ENCODE peak calls at places on chromosomes 13 and 19, in six cellular contexts. W, D, S, Z, T and M are unnamed samples.

GRCh38 chr13:94427313-94427712 is 52.2 kb downstream of the DCT start:
- DNase-seq in W (no peak), D (no peak), S (no peak), Z (no peak), T (no peak), M (no peak)

GRCh38 chr19:10884273-10884672 is 12.9 kb downstream of the CARM1 start:
- DNase-seq in W (no peak), D (no peak), S (no peak), Z (peak), T (no peak), M (no peak)

GRCh38 chr13:59701261-59701660 is 462.5 kb downstream of the DIAPH3 start:
- DNase-seq in W (no peak), D (no peak), S (no peak), Z (no peak), T (no peak), M (no peak)

GRCh38 chr19:43774103-43774939 is 6.5 kb downstream of the KCNN4 start:
- DNase-seq in W (peak), D (no peak), S (peak), Z (no peak), T (no peak), M (peak)

GRCh38 chr13:26557393-26558073 is at the start of gene WASF3:
- DNase-seq in W (peak), D (no peak), S (peak), Z (peak), T (peak), M (peak)

GRCh38 chr19:45153339-45154063 is 7.3 kb downstream of the NKPD1 start:
- DNase-seq in W (no peak), D (no peak), S (peak), Z (no peak), T (no peak), M (peak)

GRCh38 chr13:19685034-19685433 is 51.6 kb downstream of the MPHOSPH8 start:
- DNase-seq in W (no peak), D (no peak), S (no peak), Z (no peak), T (no peak), M (no peak)

GRCh38 chr19:4327252-4327876 is 11.3 kb downstream of the STAP2 start:
- DNase-seq in W (peak), D (peak), S (peak), Z (no peak), T (no peak), M (peak)

GRCh38 chr19:10009714-10010224 is 535 bp downstream of the COL5A3 start:
- DNase-seq in W (no peak), D (no peak), S (no peak), Z (no peak), T (no peak), M (no peak)

GRCh38 chr13:47680752-47681151 is 320.3 kb downstream of the SUCLA2 start:
- DNase-seq in W (no peak), D (no peak), S (no peak), Z (no peak), T (peak), M (no peak)

GRCh38 chr19:40274585-40275544 is 10.3 kb downstream of the AKT2 start:
- DNase-seq in W (no peak), D (no peak), S (peak), Z (no peak), T (no peak), M (no peak)

GRCh38 chr19:55086730-55087541 is 11.3 kb downstream of the EPS8L1 start:
- DNase-seq in W (peak), D (peak), S (peak), Z (no peak), T (no peak), M (peak)

GRCh38 chr13:55652657-55653056 is 1488.1 kb upstream of the PRR20A start:
- DNase-seq in W (no peak), D (no peak), S (no peak), Z (no peak), T (no peak), M (no peak)

GRCh38 chr19:17496337-17496997 is 15.0 kb upstream of the PGLS start:
- DNase-seq in W (peak), D (peak), S (peak), Z (no peak), T (peak), M (peak)

GRCh38 chr19:39434123-39435076 is 1.3 kb downstream of the RPS16 start:
- DNase-seq in W (no peak), D (no peak), S (no peak), Z (no peak), T (no peak), M (no peak)

GRCh38 chr19:45638930-45639729 is at the start of gene EML2:
- DNase-seq in W (peak), D (peak), S (peak), Z (no peak), T (peak), M (peak)

GRCh38 chr19:55486971-55487883 is 1.0 kb upstream of the SSC5D start:
- DNase-seq in W (no peak), D (peak), S (peak), Z (peak), T (no peak), M (peak)

GRCh38 chr19:277581-278165 is 13.5 kb downstream of the PLPP2 start:
- DNase-seq in W (no peak), D (no peak), S (no peak), Z (no peak), T (no peak), M (no peak)

GRCh38 chr19:17952041-17952976 is 14.6 kb upstream of the KCNN1 start:
- DNase-seq in W (no peak), D (no peak), S (peak), Z (no peak), T (no peak), M (peak)

GRCh38 chr13:34671136-34671535 is 270.9 kb upstream of the NBEA start:
- DNase-seq in W (no peak), D (no peak), S (no peak), Z (no peak), T (no peak), M (no peak)

GRCh38 chr13:67916650-67917049 is 686.5 kb upstream of the PCDH9 start:
- DNase-seq in W (no peak), D (no peak), S (no peak), Z (no peak), T (no peak), M (no peak)

GRCh38 chr19:19064811-19065745 is 1.3 kb downstream of the SLC25A42 start:
- DNase-seq in W (no peak), D (no peak), S (peak), Z (no peak), T (no peak), M (no peak)

GRCh38 chr19:38013913-38014575 is 107.0 kb downstream of the SIPA1L3 start:
- DNase-seq in W (no peak), D (no peak), S (no peak), Z (no peak), T (no peak), M (no peak)

GRCh38 chr13:44389856-44390255 is 16.2 kb downstream of the SERP2 start:
- DNase-seq in W (no peak), D (no peak), S (no peak), Z (no peak), T (no peak), M (no peak)

GRCh38 chr13:46624821-46625220 is 71.9 kb downstream of the LRCH1 start:
- DNase-seq in W (no peak), D (no peak), S (no peak), Z (no peak), T (no peak), M (no peak)

GRCh38 chr13:23668557-23668956 is 98.3 kb downstream of the TNFRSF19 start:
- DNase-seq in W (no peak), D (no peak), S (no peak), Z (no peak), T (no peak), M (no peak)

GRCh38 chr13:93861818-93862217 is 617.7 kb downstream of the DCT start:
- DNase-seq in W (no peak), D (no peak), S (no peak), Z (no peak), T (no peak), M (peak)

GRCh38 chr19:37007587-37008220 is 70.5 kb upstream of the ZNF420 start:
- DNase-seq in W (peak), D (peak), S (peak), Z (no peak), T (no peak), M (no peak)

GRCh38 chr13:97911311-97912138 is 42.0 kb upstream of the IPO5 start:
- DNase-seq in W (no peak), D (no peak), S (peak), Z (peak), T (no peak), M (peak)

GRCh38 chr19:13554506-13555235 is 48.4 kb upstream of the CACNA1A start:
- DNase-seq in W (no peak), D (no peak), S (no peak), Z (no peak), T (no peak), M (no peak)

GRCh38 chr19:45357445-45357783 is 13.0 kb downstream of the ERCC2 start:
- DNase-seq in W (no peak), D (no peak), S (no peak), Z (no peak), T (no peak), M (no peak)